ENCODE peak calls at places on chromosomes 7 and 10, in nine cellular contexts. T is A549, C is uterus, G is suprapubic skin, W is GM12891, L is H54, D is heart left ventricle, M is lower leg skin, F is GM12892. E is an unnamed sample.

GRCh38 chr7:100435401-100436304 is 644 bp downstream of the PPP1R35 start:
- DNase-seq in T (peak), C (peak), G (peak), W (no peak), L (peak), D (peak), M (no peak), F (peak), E (peak)

GRCh38 chr7:24419070-24419469 is 135.1 kb downstream of the NPY start:
- DNase-seq in T (peak), C (no peak), G (no peak), W (no peak), L (no peak), D (no peak), M (no peak), F (no peak), E (no peak)

GRCh38 chr7:92830047-92830446 is 6.3 kb downstream of the CDK6 start:
- DNase-seq in T (no peak), C (no peak), G (no peak), W (no peak), L (no peak), D (no peak), M (no peak), F (no peak), E (no peak)

GRCh38 chr7:54419209-54419608 is 123.0 kb upstream of the VSTM2A start:
- DNase-seq in T (no peak), C (no peak), G (no peak), W (no peak), L (no peak), D (no peak), M (no peak), F (no peak), E (no peak)

GRCh38 chr7:157097569-157097968 is 41.2 kb upstream of the UBE3C start:
- DNase-seq in T (no peak), C (no peak), G (no peak), W (no peak), L (no peak), D (no peak), M (no peak), F (no peak), E (no peak)

GRCh38 chr7:120110169-120110568 is 162.8 kb upstream of the KCND2 start:
- DNase-seq in T (no peak), C (no peak), G (no peak), W (no peak), L (no peak), D (no peak), M (no peak), F (no peak), E (no peak)

GRCh38 chr10:6037422-6037821 is 24.7 kb downstream of the IL2RA start:
- DNase-seq in T (no peak), C (no peak), G (no peak), W (no peak), L (no peak), D (no peak), M (no peak), F (no peak), E (no peak)

GRCh38 chr7:33258561-33258960 is 129.2 kb downstream of the BBS9 start:
- DNase-seq in T (no peak), C (no peak), G (no peak), W (no peak), L (no peak), D (no peak), M (no peak), F (no peak), E (no peak)

GRCh38 chr10:119131512-119132240 is 27.8 kb downstream of the DENND10 start:
- DNase-seq in T (peak), C (no peak), G (no peak), W (no peak), L (peak), D (no peak), M (no peak), F (no peak), E (no peak)

GRCh38 chr7:112162161-112163020 is 43.8 kb downstream of the DOCK4 start:
- DNase-seq in T (peak), C (peak), G (no peak), W (no peak), L (peak), D (peak), M (no peak), F (no peak), E (no peak)

GRCh38 chr7:45177801-45178200 is 20.2 kb downstream of the RAMP3 start:
- DNase-seq in T (no peak), C (no peak), G (peak), W (no peak), L (no peak), D (no peak), M (no peak), F (no peak), E (no peak)

GRCh38 chr7:156558198-156558597 is 82.4 kb upstream of the RNF32 start:
- DNase-seq in T (peak), C (no peak), G (no peak), W (no peak), L (peak), D (no peak), M (no peak), F (no peak), E (no peak)

GRCh38 chr10:46255696-46256355 is 31.0 kb upstream of the ANTXRL start:
- DNase-seq in T (peak), C (peak), G (peak), W (peak), L (peak), D (peak), M (peak), F (no peak), E (peak)

DNA sequence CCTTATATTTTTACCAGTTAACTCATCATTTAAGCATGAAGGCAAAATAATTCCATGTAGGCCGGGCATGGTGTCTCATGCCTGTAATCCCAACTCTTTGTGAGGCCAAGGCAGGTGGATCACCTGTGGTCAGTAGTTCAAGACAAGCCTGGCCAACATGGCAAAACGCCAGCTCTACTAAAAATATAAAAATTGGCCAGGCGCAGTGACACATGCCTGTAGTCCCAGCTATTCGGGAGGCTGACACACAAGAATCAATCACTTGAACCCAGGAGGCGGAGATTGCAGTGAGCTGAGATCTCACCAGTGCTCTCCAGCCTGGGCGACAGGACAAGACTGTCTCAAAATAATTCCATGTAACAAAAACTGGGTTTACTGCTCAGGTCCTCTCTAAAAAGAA is 18.3 kb downstream of the HNRNPA2B1 start:
- DNase-seq in T (no peak), C (no peak), G (no peak), W (no peak), L (no peak), D (no peak), M (no peak), F (no peak), E (no peak)
- TF ChIP-seq POLR2A in T (no peak), C (no peak), G (no peak), W (peak), L (no peak), D (no peak), M (no peak), F (no peak), E (no peak)

DNA sequence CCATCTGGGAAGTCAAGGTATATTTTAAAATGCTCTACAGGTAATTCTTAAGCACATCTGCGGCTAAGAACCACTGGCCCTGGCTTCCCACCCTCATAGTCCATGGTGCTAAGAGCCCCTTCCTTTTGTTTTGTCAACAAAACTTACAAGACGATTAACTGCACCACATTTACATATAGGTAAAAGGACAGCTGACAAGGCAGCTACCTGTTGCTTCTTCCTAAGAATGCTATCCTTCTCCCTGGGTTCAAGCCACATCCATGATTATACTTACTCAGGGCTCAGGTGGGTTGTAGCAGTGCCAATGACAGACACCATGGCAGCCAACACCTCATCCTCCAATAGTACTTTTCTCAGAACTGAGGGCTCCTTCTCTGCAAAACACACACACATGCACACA is 16.3 kb downstream of the ZDHHC16 start:
- DNase-seq in T (no peak), C (no peak), G (no peak), W (no peak), L (no peak), D (no peak), M (no peak), F (no peak), E (no peak)
- TF ChIP-seq POLR2A in T (no peak), C (no peak), G (no peak), W (no peak), L (no peak), D (no peak), M (no peak), F (no peak), E (no peak)

DNA sequence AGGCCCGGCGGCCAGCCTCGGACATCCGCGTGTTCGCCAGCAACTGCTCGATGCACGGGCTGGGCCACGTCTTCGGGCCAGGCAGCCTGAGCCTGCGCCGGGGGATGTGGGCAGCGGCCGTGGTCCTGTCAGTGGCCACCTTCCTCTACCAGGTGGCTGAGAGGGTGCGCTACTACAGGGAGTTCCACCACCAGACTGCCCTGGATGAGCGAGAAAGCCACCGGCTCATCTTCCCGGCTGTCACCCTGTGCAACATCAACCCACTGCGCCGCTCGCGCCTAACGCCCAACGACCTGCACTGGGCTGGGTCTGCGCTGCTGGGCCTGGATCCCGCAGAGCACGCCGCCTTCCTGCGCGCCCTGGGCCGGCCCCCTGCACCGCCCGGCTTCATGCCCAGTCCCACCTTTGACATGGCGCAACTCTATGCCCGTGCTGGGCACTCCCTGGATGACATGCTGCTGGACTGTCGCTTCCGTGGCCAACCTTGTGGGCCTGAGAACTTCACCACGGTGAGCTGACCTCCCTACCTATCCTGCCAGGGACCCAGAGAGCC is 656 bp downstream of the ASIC3 start:
- DNase-seq in T (no peak), C (no peak), G (no peak), W (no peak), L (no peak), D (no peak), M (no peak), F (no peak), E (no peak)
- TF ChIP-seq POLR2A in T (no peak), C (no peak), G (no peak), W (no peak), L (no peak), D (no peak), M (no peak), F (no peak), E (no peak)

GRCh38 chr7:40234666-40235065 is 99.9 kb downstream of the SUGCT start:
- DNase-seq in T (no peak), C (no peak), G (no peak), W (no peak), L (no peak), D (no peak), M (no peak), F (no peak), E (no peak)

GRCh38 chr7:40239755-40240303 is 105.0 kb downstream of the SUGCT start:
- DNase-seq in T (no peak), C (no peak), G (no peak), W (no peak), L (no peak), D (no peak), M (no peak), F (no peak), E (no peak)

GRCh38 chr7:40232242-40232929 is 97.6 kb downstream of the SUGCT start:
- DNase-seq in T (peak), C (no peak), G (no peak), W (no peak), L (peak), D (no peak), M (no peak), F (no peak), E (no peak)

GRCh38 chr7:40234046-40234445 is 99.2 kb downstream of the SUGCT start:
- DNase-seq in T (no peak), C (no peak), G (no peak), W (no peak), L (no peak), D (no peak), M (no peak), F (no peak), E (no peak)

GRCh38 chr7:40237731-40238130 is 102.9 kb downstream of the SUGCT start:
- DNase-seq in T (no peak), C (no peak), G (no peak), W (no peak), L (no peak), D (no peak), M (no peak), F (no peak), E (no peak)
- TF ChIP-seq POLR2A in T (no peak), C (no peak), G (no peak), W (no peak), L (no peak), D (no peak), M (no peak), F (no peak), E (no peak)

GRCh38 chr7:128948976-128949760 is 11.4 kb downstream of the IRF5 start:
- DNase-seq in T (no peak), C (no peak), G (no peak), W (no peak), L (no peak), D (no peak), M (no peak), F (no peak), E (no peak)
- TF ChIP-seq POLR2A in T (no peak), C (no peak), G (no peak), W (no peak), L (no peak), D (no peak), M (no peak), F (peak), E (no peak)

DNA sequence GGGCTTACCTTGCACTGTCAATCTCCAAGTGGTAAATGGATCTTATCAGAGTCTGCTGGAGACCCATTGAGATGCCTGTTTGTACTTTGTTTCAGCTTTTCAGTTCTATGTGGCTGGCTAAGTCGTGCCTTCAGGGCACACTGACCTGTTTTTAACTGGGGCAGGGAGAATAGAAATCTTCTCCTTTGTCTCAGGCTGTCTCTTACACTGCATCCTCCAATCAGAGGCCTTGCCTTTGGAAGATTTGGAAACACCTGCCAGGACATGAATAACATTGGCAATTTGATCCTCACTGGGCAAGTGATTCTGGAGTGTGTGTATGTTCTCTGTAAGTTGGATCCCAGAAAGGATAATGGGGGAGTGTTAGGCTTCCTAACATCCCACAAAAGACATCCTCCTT is 65.0 kb downstream of the POU6F2 start:
- DNase-seq in T (no peak), C (no peak), G (no peak), W (no peak), L (no peak), D (no peak), M (no peak), F (no peak), E (no peak)
- TF ChIP-seq POLR2A in T (no peak), C (no peak), G (no peak), W (no peak), L (no peak), D (no peak), M (no peak), F (no peak), E (no peak)

GRCh38 chr10:48247680-48248079 is 26.8 kb downstream of the FRMPD2 start:
- DNase-seq in T (no peak), C (no peak), G (no peak), W (no peak), L (no peak), D (no peak), M (no peak), F (no peak), E (no peak)
- TF ChIP-seq POLR2A in T (no peak), C (no peak), G (no peak), W (no peak), L (no peak), D (no peak), M (no peak), F (no peak), E (no peak)

GRCh38 chr10:59126277-59126676 is 50.2 kb upstream of the PHYHIPL start:
- DNase-seq in T (no peak), C (no peak), G (no peak), W (no peak), L (no peak), D (no peak), M (no peak), F (no peak), E (no peak)

GRCh38 chr10:59124187-59124586 is 52.3 kb upstream of the PHYHIPL start:
- DNase-seq in T (no peak), C (no peak), G (no peak), W (no peak), L (no peak), D (no peak), M (no peak), F (no peak), E (no peak)

GRCh38 chr10:59127991-59128390 is 48.5 kb upstream of the PHYHIPL start:
- DNase-seq in T (no peak), C (no peak), G (no peak), W (no peak), L (no peak), D (no peak), M (no peak), F (no peak), E (no peak)

GRCh38 chr10:59129867-59130266 is 46.6 kb upstream of the PHYHIPL start:
- DNase-seq in T (no peak), C (no peak), G (no peak), W (no peak), L (no peak), D (no peak), M (no peak), F (no peak), E (no peak)

DNA sequence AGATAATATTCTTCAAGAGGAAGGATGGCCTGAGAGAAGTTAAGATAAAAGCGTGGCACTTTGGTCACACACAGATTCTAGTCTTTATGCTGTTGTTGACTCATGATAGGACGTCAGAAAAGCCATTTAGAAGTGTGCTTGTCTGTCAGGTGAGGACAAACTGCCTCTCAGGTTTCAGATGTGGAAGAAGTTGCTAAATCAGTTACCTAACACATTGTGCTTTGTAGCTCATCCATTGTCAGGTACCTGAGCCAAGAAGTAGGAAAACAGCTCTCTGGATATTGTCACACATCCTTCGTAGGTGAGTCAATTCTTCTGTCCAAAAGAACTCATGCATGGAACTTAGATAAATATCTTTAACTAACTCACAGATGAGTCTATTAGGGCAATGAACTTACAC is 49.5 kb upstream of the PHYHIPL start:
- DNase-seq in T (no peak), C (no peak), G (no peak), W (no peak), L (no peak), D (no peak), M (no peak), F (no peak), E (no peak)
- TF ChIP-seq POLR2A in T (no peak), C (no peak), G (no peak), W (no peak), L (no peak), D (no peak), M (no peak), F (no peak), E (no peak)

GRCh38 chr7:43726466-43726865 is 2.9 kb downstream of the COA1 start:
- DNase-seq in T (no peak), C (no peak), G (no peak), W (no peak), L (no peak), D (no peak), M (no peak), F (no peak), E (no peak)

GRCh38 chr7:43729924-43730248 is 563 bp upstream of the COA1 start:
- DNase-seq in T (no peak), C (no peak), G (no peak), W (no peak), L (no peak), D (no peak), M (no peak), F (no peak), E (no peak)

GRCh38 chr7:43727494-43727893 is 1.8 kb downstream of the COA1 start:
- DNase-seq in T (no peak), C (no peak), G (no peak), W (no peak), L (no peak), D (no peak), M (no peak), F (no peak), E (no peak)

GRCh38 chr7:43727003-43727402 is 2.3 kb downstream of the COA1 start:
- DNase-seq in T (no peak), C (no peak), G (no peak), W (no peak), L (no peak), D (no peak), M (no peak), F (no peak), E (no peak)

GRCh38 chr7:43729214-43729923 is at the start of gene COA1:
- DNase-seq in T (peak), C (peak), G (peak), W (peak), L (peak), D (peak), M (peak), F (peak), E (peak)
- TF ChIP-seq POLR2A in T (peak), C (peak), G (no peak), W (peak), L (peak), D (no peak), M (no peak), F (peak), E (peak)

GRCh38 chr10:132540456-132540855 is 2.9 kb downstream of the INPP5A start:
- DNase-seq in T (no peak), C (no peak), G (peak), W (no peak), L (no peak), D (peak), M (no peak), F (no peak), E (no peak)

GRCh38 chr10:132538790-132539421 is 1.3 kb downstream of the INPP5A start:
- DNase-seq in T (no peak), C (no peak), G (peak), W (no peak), L (no peak), D (peak), M (no peak), F (no peak), E (no peak)

GRCh38 chr10:132538031-132538789 is 623 bp downstream of the INPP5A start:
- DNase-seq in T (no peak), C (peak), G (peak), W (no peak), L (no peak), D (peak), M (no peak), F (no peak), E (peak)

GRCh38 chr10:132539894-132540293 is 2.3 kb downstream of the INPP5A start:
- DNase-seq in T (no peak), C (no peak), G (no peak), W (no peak), L (peak), D (no peak), M (no peak), F (no peak), E (no peak)

GRCh38 chr10:132539431-132539839 is 1.8 kb downstream of the INPP5A start:
- DNase-seq in T (no peak), C (no peak), G (peak), W (no peak), L (peak), D (peak), M (no peak), F (no peak), E (peak)
- TF ChIP-seq POLR2A in T (no peak), C (no peak), G (no peak), W (no peak), L (no peak), D (no peak), M (no peak), F (no peak), E (no peak)